ENCODE peak calls at places on chromosome 12, in seven cellular contexts. One of them, this sample, is unnamed.

GRCh38 chr12:41407240-41407799 is 219.2 kb downstream of the PDZRN4 start:
- DNase-seq in BE2C: no peak
- DNase-seq in hepatocyte: no peak
- DNase-seq in GM23248: no peak
- DNase-seq in CD8-positive, alpha-beta T cell: no peak
- DNase-seq in neuronal stem cell: peak; percentile 26
- DNase-seq in thyroid gland: no peak
- DNase-seq in this sample: no peak

GRCh38 chr12:45670339-45671065 is 59.0 kb upstream of the ARID2 start:
- DNase-seq in BE2C: no peak
- DNase-seq in hepatocyte: no peak
- DNase-seq in GM23248: peak; percentile 20
- DNase-seq in CD8-positive, alpha-beta T cell: no peak
- DNase-seq in neuronal stem cell: no peak
- DNase-seq in thyroid gland: no peak
- DNase-seq in this sample: no peak

GRCh38 chr12:52909256-52909655 is 4.4 kb upstream of the KRT8 start:
- DNase-seq in BE2C: no peak
- DNase-seq in hepatocyte: no peak
- DNase-seq in GM23248: no peak
- DNase-seq in CD8-positive, alpha-beta T cell: no peak
- DNase-seq in neuronal stem cell: no peak
- DNase-seq in thyroid gland: no peak
- DNase-seq in this sample: no peak

GRCh38 chr12:52434096-52434733 is at the start of gene KRT75:
- DNase-seq in BE2C: no peak
- DNase-seq in hepatocyte: no peak
- DNase-seq in GM23248: peak; percentile 57
- DNase-seq in CD8-positive, alpha-beta T cell: no peak
- DNase-seq in neuronal stem cell: no peak
- DNase-seq in thyroid gland: no peak
- DNase-seq in this sample: no peak

GRCh38 chr12:89038831-89039509 is 313.3 kb downstream of the DUSP6 start:
- DNase-seq in BE2C: no peak
- DNase-seq in hepatocyte: no peak
- DNase-seq in GM23248: no peak
- DNase-seq in CD8-positive, alpha-beta T cell: no peak
- DNase-seq in neuronal stem cell: no peak
- DNase-seq in thyroid gland: no peak
- DNase-seq in this sample: no peak

GRCh38 chr12:22722779-22723178 is 97.8 kb downstream of the ETNK1 start:
- DNase-seq in BE2C: no peak
- DNase-seq in hepatocyte: no peak
- DNase-seq in GM23248: no peak
- DNase-seq in CD8-positive, alpha-beta T cell: no peak
- DNase-seq in neuronal stem cell: no peak
- DNase-seq in thyroid gland: no peak
- DNase-seq in this sample: no peak

GRCh38 chr12:80902711-80903110 is 35.0 kb downstream of the LIN7A start:
- DNase-seq in BE2C: no peak
- DNase-seq in hepatocyte: no peak
- DNase-seq in GM23248: no peak
- DNase-seq in CD8-positive, alpha-beta T cell: no peak
- DNase-seq in neuronal stem cell: no peak
- DNase-seq in thyroid gland: no peak
- DNase-seq in this sample: no peak

GRCh38 chr12:41188841-41189394 is 798 bp downstream of the PDZRN4 start:
- DNase-seq in BE2C: no peak
- DNase-seq in hepatocyte: no peak
- DNase-seq in GM23248: no peak
- DNase-seq in CD8-positive, alpha-beta T cell: no peak
- DNase-seq in neuronal stem cell: no peak
- DNase-seq in thyroid gland: peak; percentile 26
- DNase-seq in this sample: no peak

GRCh38 chr12:77001181-77001758 is 64.1 kb downstream of the E2F7 start:
- DNase-seq in BE2C: no peak
- DNase-seq in hepatocyte: no peak
- DNase-seq in GM23248: no peak
- DNase-seq in CD8-positive, alpha-beta T cell: no peak
- DNase-seq in neuronal stem cell: no peak
- DNase-seq in thyroid gland: no peak
- DNase-seq in this sample: no peak

GRCh38 chr12:15212877-15213276 is 8.3 kb downstream of the RERG start:
- DNase-seq in BE2C: no peak
- DNase-seq in hepatocyte: no peak
- DNase-seq in GM23248: no peak
- DNase-seq in CD8-positive, alpha-beta T cell: no peak
- DNase-seq in neuronal stem cell: no peak
- DNase-seq in thyroid gland: no peak
- DNase-seq in this sample: no peak

GRCh38 chr12:31526158-31526546 is 64.8 kb downstream of the DENND5B start:
- DNase-seq in BE2C: no peak
- DNase-seq in hepatocyte: no peak
- DNase-seq in GM23248: no peak
- DNase-seq in CD8-positive, alpha-beta T cell: no peak
- DNase-seq in neuronal stem cell: no peak
- DNase-seq in thyroid gland: no peak
- DNase-seq in this sample: no peak

GRCh38 chr12:80977356-80977755 is 39.6 kb upstream of the LIN7A start:
- DNase-seq in BE2C: no peak
- DNase-seq in hepatocyte: no peak
- DNase-seq in GM23248: no peak
- DNase-seq in CD8-positive, alpha-beta T cell: no peak
- DNase-seq in neuronal stem cell: no peak
- DNase-seq in thyroid gland: no peak
- DNase-seq in this sample: no peak

GRCh38 chr12:57694459-57695019 is 607 bp downstream of the OS9 start:
- DNase-seq in BE2C: no peak
- DNase-seq in hepatocyte: peak; percentile 47
- DNase-seq in GM23248: peak; percentile 46
- DNase-seq in CD8-positive, alpha-beta T cell: no peak
- DNase-seq in neuronal stem cell: peak; percentile 2
- DNase-seq in thyroid gland: peak; percentile 7
- DNase-seq in this sample: no peak

GRCh38 chr12:110176745-110177144 is 52.6 kb downstream of the IFT81 start:
- DNase-seq in BE2C: peak; percentile 34
- DNase-seq in hepatocyte: peak; percentile 12
- DNase-seq in GM23248: peak; percentile 36
- DNase-seq in CD8-positive, alpha-beta T cell: no peak
- DNase-seq in neuronal stem cell: no peak
- DNase-seq in thyroid gland: no peak
- DNase-seq in this sample: no peak

GRCh38 chr12:121214171-121214777 is 4.3 kb downstream of the P2RX4 start:
- DNase-seq in BE2C: no peak
- DNase-seq in hepatocyte: peak; percentile 44
- DNase-seq in GM23248: peak; percentile 79
- DNase-seq in CD8-positive, alpha-beta T cell: no peak
- DNase-seq in neuronal stem cell: no peak
- DNase-seq in thyroid gland: no peak
- DNase-seq in this sample: no peak

GRCh38 chr12:23525450-23526072 is 423.9 kb downstream of the SOX5 start:
- DNase-seq in BE2C: no peak
- DNase-seq in hepatocyte: no peak
- DNase-seq in GM23248: no peak
- DNase-seq in CD8-positive, alpha-beta T cell: no peak
- DNase-seq in neuronal stem cell: no peak
- DNase-seq in thyroid gland: no peak
- DNase-seq in this sample: no peak

GRCh38 chr12:19945559-19946485 is 422.5 kb upstream of the PDE3A start:
- DNase-seq in BE2C: peak; percentile 41
- DNase-seq in hepatocyte: no peak
- DNase-seq in GM23248: peak; percentile 66
- DNase-seq in CD8-positive, alpha-beta T cell: no peak
- DNase-seq in neuronal stem cell: no peak
- DNase-seq in thyroid gland: no peak
- DNase-seq in this sample: no peak

GRCh38 chr12:113479193-113479577 is 7.5 kb upstream of the LHX5 start:
- DNase-seq in BE2C: no peak
- DNase-seq in hepatocyte: no peak
- DNase-seq in GM23248: no peak
- DNase-seq in CD8-positive, alpha-beta T cell: no peak
- DNase-seq in neuronal stem cell: no peak
- DNase-seq in thyroid gland: no peak
- DNase-seq in this sample: no peak

GRCh38 chr12:113477842-113478215 is 6.2 kb upstream of the LHX5 start:
- DNase-seq in BE2C: no peak
- DNase-seq in hepatocyte: no peak
- DNase-seq in GM23248: no peak
- DNase-seq in CD8-positive, alpha-beta T cell: no peak
- DNase-seq in neuronal stem cell: no peak
- DNase-seq in thyroid gland: no peak
- DNase-seq in this sample: no peak

GRCh38 chr12:113479578-113480335 is 8.1 kb upstream of the LHX5 start:
- DNase-seq in BE2C: no peak
- DNase-seq in hepatocyte: peak; percentile 78
- DNase-seq in GM23248: peak; percentile 62
- DNase-seq in CD8-positive, alpha-beta T cell: no peak
- DNase-seq in neuronal stem cell: peak; percentile 86
- DNase-seq in thyroid gland: peak; percentile 61
- DNase-seq in this sample: no peak

GRCh38 chr12:113477171-113477841 is 5.6 kb upstream of the LHX5 start:
- DNase-seq in BE2C: no peak
- DNase-seq in hepatocyte: no peak
- DNase-seq in GM23248: no peak
- DNase-seq in CD8-positive, alpha-beta T cell: no peak
- DNase-seq in neuronal stem cell: no peak
- DNase-seq in thyroid gland: no peak
- DNase-seq in this sample: no peak

GRCh38 chr12:113478351-113479011 is 6.8 kb upstream of the LHX5 start:
- DNase-seq in BE2C: no peak
- DNase-seq in hepatocyte: no peak
- DNase-seq in GM23248: no peak
- DNase-seq in CD8-positive, alpha-beta T cell: no peak
- DNase-seq in neuronal stem cell: no peak
- DNase-seq in thyroid gland: no peak
- DNase-seq in this sample: no peak
- H3K9me3 ChIP-seq in BE2C: no peaks in the 10 kb centered on the region
- H3K9me3 ChIP-seq in hepatocyte: no peaks in the 10 kb centered on the region
- H3K9me3 ChIP-seq in GM23248: no peaks in the 10 kb centered on the region
- H3K9me3 ChIP-seq in CD8-positive, alpha-beta T cell: no peaks in the 10 kb centered on the region
- H3K9me3 ChIP-seq in neuronal stem cell: no peaks in the 10 kb centered on the region
- H3K9me3 ChIP-seq in thyroid gland: no peaks in the 10 kb centered on the region
- H3K9me3 ChIP-seq in this sample: no peaks in the 10 kb centered on the region

DNA sequence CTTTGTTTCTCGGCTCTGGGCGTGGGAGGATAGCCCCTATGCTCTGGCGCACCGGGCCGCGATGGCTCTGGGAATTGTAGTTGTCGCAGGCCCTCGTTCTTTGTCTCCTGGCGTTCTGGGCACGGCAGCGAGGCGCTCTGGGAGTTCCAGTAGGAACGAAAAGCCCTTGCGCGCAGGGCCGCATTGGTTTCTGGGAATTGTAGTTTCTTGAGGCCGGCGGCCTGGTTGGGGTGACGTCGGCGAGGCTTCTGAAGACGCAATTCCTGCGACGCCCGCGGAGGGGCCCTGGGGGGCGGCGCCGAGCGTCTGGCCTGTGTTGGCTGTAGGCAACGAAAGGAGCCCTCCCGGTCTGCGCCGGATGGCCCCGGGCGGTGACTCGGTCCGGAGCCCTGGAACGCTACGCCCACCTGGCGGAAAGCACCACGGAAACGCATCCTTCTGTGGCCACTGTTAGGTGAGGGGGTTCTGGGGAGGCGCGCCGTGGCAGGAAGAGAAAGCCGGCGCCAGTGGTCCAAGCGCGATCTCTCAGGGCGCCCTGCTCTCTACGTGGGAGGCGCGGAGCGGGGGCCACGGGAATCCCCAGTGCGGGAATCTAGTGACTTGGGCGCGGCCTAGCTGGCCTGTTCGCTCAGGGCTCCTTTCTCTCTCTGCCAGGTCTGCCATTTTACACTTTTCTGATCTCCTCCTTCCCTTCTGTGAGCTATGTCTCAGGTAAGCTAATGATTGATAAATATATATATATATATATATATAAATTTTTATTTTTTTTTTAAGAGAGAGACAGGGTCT is at the start of gene ZNF140:
- DNase-seq in BE2C: peak; percentile 96
- DNase-seq in hepatocyte: peak; percentile 98
- DNase-seq in GM23248: peak; percentile 99
- DNase-seq in CD8-positive, alpha-beta T cell: peak; percentile 97
- DNase-seq in neuronal stem cell: peak; percentile 98
- DNase-seq in thyroid gland: peak; percentile 97
- DNase-seq in this sample: peak; percentile 89
- H3K9me3 ChIP-seq in BE2C: peaks cover 5% of the 10 kb centered on the region
- H3K9me3 ChIP-seq in hepatocyte: peaks cover 53% of the 10 kb centered on the region
- H3K9me3 ChIP-seq in GM23248: peaks cover 8% of the 10 kb centered on the region
- H3K9me3 ChIP-seq in CD8-positive, alpha-beta T cell: peaks cover 53% of the 10 kb centered on the region
- H3K9me3 ChIP-seq in neuronal stem cell: peaks cover 33% of the 10 kb centered on the region
- H3K9me3 ChIP-seq in thyroid gland: no peaks in the 10 kb centered on the region
- H3K9me3 ChIP-seq in this sample: peaks cover 31% of the 10 kb centered on the region

DNA sequence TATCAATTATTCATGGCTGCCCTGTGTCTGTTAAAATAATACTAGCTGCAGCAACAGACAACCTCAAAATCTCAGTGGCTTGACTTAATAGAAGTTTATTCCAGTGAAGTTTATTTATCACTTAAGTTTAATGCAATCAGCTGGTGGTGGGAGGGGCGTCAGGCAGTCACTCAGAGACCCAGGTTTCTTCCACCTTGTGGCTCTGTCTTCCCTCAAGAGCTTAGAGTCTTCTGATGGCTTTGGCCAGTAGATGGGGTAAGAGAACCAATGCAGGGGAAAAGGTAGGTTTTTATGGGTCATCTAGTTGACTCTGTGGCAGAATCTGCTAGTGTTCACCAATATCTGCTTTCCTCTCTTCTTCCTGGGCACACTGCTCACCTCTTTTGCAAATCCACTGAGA is 668.9 kb downstream of the AACS start:
- DNase-seq in BE2C: no peak
- DNase-seq in hepatocyte: no peak
- DNase-seq in GM23248: no peak
- DNase-seq in CD8-positive, alpha-beta T cell: no peak
- DNase-seq in neuronal stem cell: no peak
- DNase-seq in thyroid gland: no peak
- DNase-seq in this sample: no peak
- H3K9me3 ChIP-seq in BE2C: no peaks in the 10 kb centered on the region
- H3K9me3 ChIP-seq in hepatocyte: no peaks in the 10 kb centered on the region
- H3K9me3 ChIP-seq in GM23248: no peaks in the 10 kb centered on the region
- H3K9me3 ChIP-seq in CD8-positive, alpha-beta T cell: no peaks in the 10 kb centered on the region
- H3K9me3 ChIP-seq in neuronal stem cell: peaks cover 5% of the 10 kb centered on the region
- H3K9me3 ChIP-seq in thyroid gland: no peaks in the 10 kb centered on the region
- H3K9me3 ChIP-seq in this sample: no peaks in the 10 kb centered on the region

GRCh38 chr12:693937-694533 is 30.8 kb upstream of the NINJ2 start:
- DNase-seq in BE2C: no peak
- DNase-seq in hepatocyte: no peak
- DNase-seq in GM23248: no peak
- DNase-seq in CD8-positive, alpha-beta T cell: no peak
- DNase-seq in neuronal stem cell: no peak
- DNase-seq in thyroid gland: no peak
- DNase-seq in this sample: no peak

GRCh38 chr12:690466-690865 is 27.2 kb upstream of the NINJ2 start:
- DNase-seq in BE2C: no peak
- DNase-seq in hepatocyte: no peak
- DNase-seq in GM23248: no peak
- DNase-seq in CD8-positive, alpha-beta T cell: no peak
- DNase-seq in neuronal stem cell: no peak
- DNase-seq in thyroid gland: no peak
- DNase-seq in this sample: no peak

GRCh38 chr12:697426-697825 is 34.2 kb upstream of the NINJ2 start:
- DNase-seq in BE2C: no peak
- DNase-seq in hepatocyte: no peak
- DNase-seq in GM23248: no peak
- DNase-seq in CD8-positive, alpha-beta T cell: no peak
- DNase-seq in neuronal stem cell: no peak
- DNase-seq in thyroid gland: no peak
- DNase-seq in this sample: no peak

GRCh38 chr12:692274-692673 is 29.0 kb upstream of the NINJ2 start:
- DNase-seq in BE2C: no peak
- DNase-seq in hepatocyte: no peak
- DNase-seq in GM23248: no peak
- DNase-seq in CD8-positive, alpha-beta T cell: no peak
- DNase-seq in neuronal stem cell: no peak
- DNase-seq in thyroid gland: no peak
- DNase-seq in this sample: no peak

GRCh38 chr12:694734-695503 is 31.7 kb upstream of the NINJ2 start:
- DNase-seq in BE2C: no peak
- DNase-seq in hepatocyte: no peak
- DNase-seq in GM23248: no peak
- DNase-seq in CD8-positive, alpha-beta T cell: no peak
- DNase-seq in neuronal stem cell: no peak
- DNase-seq in thyroid gland: no peak
- DNase-seq in this sample: no peak
- H3K9me3 ChIP-seq in BE2C: no peaks in the 10 kb centered on the region
- H3K9me3 ChIP-seq in hepatocyte: no peaks in the 10 kb centered on the region
- H3K9me3 ChIP-seq in GM23248: no peaks in the 10 kb centered on the region
- H3K9me3 ChIP-seq in CD8-positive, alpha-beta T cell: no peaks in the 10 kb centered on the region
- H3K9me3 ChIP-seq in neuronal stem cell: peaks cover 16% of the 10 kb centered on the region
- H3K9me3 ChIP-seq in thyroid gland: no peaks in the 10 kb centered on the region
- H3K9me3 ChIP-seq in this sample: no peaks in the 10 kb centered on the region